ENCODE peak calls at places on chromosomes 2 and 18, in four cellular contexts. D, Z, R and K are unnamed samples.

GRCh38 chr2:99619211-99619610 is 129.4 kb upstream of the REV1 start:
- DNase-seq in D (no peak), Z (no peak), R (no peak), K (no peak)

GRCh38 chr2:24011278-24012104 is 1.6 kb downstream of the MFSD2B start:
- DNase-seq in D (no peak), Z (no peak), R (no peak), K (no peak)

GRCh38 chr18:56647071-56647470 is 4.1 kb upstream of the WDR7 start:
- DNase-seq in D (no peak), Z (no peak), R (no peak), K (no peak)

GRCh38 chr2:174325932-174326879 is 8.5 kb upstream of the SP9 start:
- DNase-seq in D (no peak), Z (no peak), R (peak), K (no peak)

GRCh38 chr2:60880633-60880987 is 764 bp upstream of the REL start:
- DNase-seq in D (no peak), Z (no peak), R (no peak), K (no peak)

GRCh38 chr18:22043837-22044236 is 125.6 kb upstream of the GATA6 start:
- DNase-seq in D (no peak), Z (no peak), R (no peak), K (no peak)

GRCh38 chr2:197309369-197310231 is 980 bp downstream of the ANKRD44 start:
- DNase-seq in D (peak), Z (peak), R (peak), K (peak)

GRCh38 chr2:159090514-159091201 is 122.2 kb downstream of the TANC1 start:
- DNase-seq in D (no peak), Z (peak), R (no peak), K (no peak)

GRCh38 chr2:134052173-134052572 is 201.7 kb upstream of the MGAT5 start:
- DNase-seq in D (no peak), Z (no peak), R (no peak), K (no peak)

GRCh38 chr2:138016703-138017102 is 52.4 kb downstream of the HNMT start:
- DNase-seq in D (no peak), Z (no peak), R (no peak), K (no peak)

GRCh38 chr2:132677661-132678060 is 7.7 kb upstream of the LYPD1 start:
- DNase-seq in D (no peak), Z (no peak), R (no peak), K (no peak)

GRCh38 chr2:46439582-46439981 is 39.8 kb upstream of the TMEM247 start:
- DNase-seq in D (peak), Z (no peak), R (no peak), K (peak)

GRCh38 chr18:48228301-48228715 is 180.9 kb downstream of the ZBTB7C start:
- DNase-seq in D (no peak), Z (no peak), R (no peak), K (no peak)

GRCh38 chr18:72768681-72769229 is 99.0 kb downstream of the NETO1 start:
- DNase-seq in D (no peak), Z (no peak), R (no peak), K (no peak)

GRCh38 chr2:86139981-86140380 is 33.9 kb downstream of the PTCD3 start:
- DNase-seq in D (peak), Z (no peak), R (no peak), K (no peak)

GRCh38 chr2:9627310-9627709 is 3.5 kb downstream of the YWHAQ start:
- DNase-seq in D (no peak), Z (no peak), R (no peak), K (no peak)